ENCODE peak calls at places on chromosomes 16 and 17, in ten cellular contexts. P, B, M, O, J, G, E, A, D and L are unnamed samples.

GRCh38 chr17:41869426-41869825 is 4.2 kb upstream of the KLHL11 start:
- DNase-seq in P (no peak), B (no peak), M (no peak), O (no peak), J (no peak), G (no peak), E (no peak), A (no peak), D (no peak), L (no peak)

GRCh38 chr17:77320046-77320445 is 179.3 kb downstream of the SEC14L1 start:
- DNase-seq in P (no peak), B (no peak), M (peak; percentile 36), O (no peak), J (no peak), G (peak; percentile 56), E (no peak), A (no peak), D (no peak), L (no peak)

GRCh38 chr16:58026705-58027340 is 1.3 kb downstream of the MMP15 start:
- DNase-seq in P (peak; percentile 66), B (no peak), M (no peak), O (no peak), J (peak; percentile 26), G (no peak), E (no peak), A (peak; percentile 57), D (no peak), L (no peak)

GRCh38 chr17:74558882-74559519 is 8.3 kb downstream of the CD300H start:
- DNase-seq in P (no peak), B (no peak), M (no peak), O (no peak), J (no peak), G (no peak), E (no peak), A (no peak), D (no peak), L (no peak)

GRCh38 chr16:87744750-87745514 is 20.9 kb downstream of the KLHDC4 start:
- DNase-seq in P (no peak), B (no peak), M (no peak), O (no peak), J (no peak), G (no peak), E (no peak), A (no peak), D (no peak), L (no peak)

GRCh38 chr17:30218689-30219266 is 16.7 kb downstream of the SLC6A4 start:
- DNase-seq in P (no peak), B (no peak), M (no peak), O (no peak), J (no peak), G (no peak), E (no peak), A (no peak), D (peak; percentile 52), L (no peak)

GRCh38 chr17:46889519-46889918 is 33.4 kb upstream of the GOSR2 start:
- DNase-seq in P (no peak), B (no peak), M (no peak), O (no peak), J (no peak), G (no peak), E (no peak), A (no peak), D (no peak), L (no peak)

GRCh38 chr17:8846768-8847211 is 20.7 kb downstream of the PIK3R6 start:
- DNase-seq in P (peak; percentile 55), B (peak; percentile 64), M (peak; percentile 52), O (no peak), J (no peak), G (no peak), E (no peak), A (peak; percentile 34), D (peak; percentile 92), L (no peak)

GRCh38 chr16:67241008-67241900 is 6.0 kb downstream of the FHOD1 start:
- DNase-seq in P (no peak), B (peak; percentile 79), M (peak; percentile 77), O (peak; percentile 90), J (peak; percentile 76), G (peak; percentile 85), E (no peak), A (peak; percentile 80), D (peak; percentile 84), L (no peak)

GRCh38 chr17:31448467-31449077 is 57.1 kb downstream of the RAB11FIP4 start:
- DNase-seq in P (no peak), B (no peak), M (peak; percentile 31), O (peak; percentile 41), J (no peak), G (no peak), E (no peak), A (no peak), D (peak; percentile 29), L (no peak)

GRCh38 chr16:5928476-5929055 is 831.0 kb upstream of the EEF2KMT start:
- DNase-seq in P (peak; percentile 54), B (no peak), M (no peak), O (no peak), J (no peak), G (no peak), E (no peak), A (no peak), D (no peak), L (no peak)

GRCh38 chr16:88921603-88921995 is 55.1 kb upstream of the PABPN1L start:
- DNase-seq in P (no peak), B (no peak), M (no peak), O (no peak), J (no peak), G (no peak), E (no peak), A (no peak), D (no peak), L (no peak)

GRCh38 chr17:38970128-38970527 is 2.9 kb upstream of the FBXO47 start:
- DNase-seq in P (no peak), B (no peak), M (no peak), O (no peak), J (no peak), G (no peak), E (no peak), A (no peak), D (peak; percentile 36), L (no peak)

GRCh38 chr16:17365591-17366298 is 105.0 kb downstream of the XYLT1 start:
- DNase-seq in P (no peak), B (no peak), M (peak; percentile 61), O (no peak), J (no peak), G (no peak), E (no peak), A (no peak), D (no peak), L (no peak)

GRCh38 chr16:87575027-87575804 is 27.1 kb upstream of the JPH3 start:
- DNase-seq in P (peak; percentile 66), B (no peak), M (no peak), O (no peak), J (peak; percentile 38), G (no peak), E (no peak), A (no peak), D (peak; percentile 85), L (no peak)

GRCh38 chr16:76345093-76345735 is 68.0 kb downstream of the CNTNAP4 start:
- DNase-seq in P (no peak), B (no peak), M (peak; percentile 15), O (no peak), J (no peak), G (peak; percentile 41), E (no peak), A (peak; percentile 33), D (peak; percentile 59), L (no peak)

GRCh38 chr17:178292-179065 is 3.0 kb downstream of the DOC2B start:
- DNase-seq in P (no peak), B (no peak), M (no peak), O (no peak), J (no peak), G (peak; percentile 0), E (no peak), A (no peak), D (no peak), L (no peak)

GRCh38 chr17:65677932-65678331 is 116.5 kb upstream of the AXIN2 start:
- DNase-seq in P (no peak), B (peak; percentile 40), M (peak; percentile 37), O (no peak), J (no peak), G (no peak), E (no peak), A (no peak), D (no peak), L (no peak)

GRCh38 chr17:10120113-10120485 is 78.3 kb downstream of the GAS7 start:
- DNase-seq in P (no peak), B (no peak), M (no peak), O (no peak), J (no peak), G (no peak), E (no peak), A (no peak), D (no peak), L (no peak)
- H3K27ac ChIP-seq in P (no peak overlapping the region), B (no peak overlapping the region), M (no peak overlapping the region), O (no peak overlapping the region), J (no peak overlapping the region), G (no peak overlapping the region), E (no peak overlapping the region), A (peak overlapping the region; percentile 67), D (peak overlapping the region; percentile 79), L (no peak overlapping the region)

DNA sequence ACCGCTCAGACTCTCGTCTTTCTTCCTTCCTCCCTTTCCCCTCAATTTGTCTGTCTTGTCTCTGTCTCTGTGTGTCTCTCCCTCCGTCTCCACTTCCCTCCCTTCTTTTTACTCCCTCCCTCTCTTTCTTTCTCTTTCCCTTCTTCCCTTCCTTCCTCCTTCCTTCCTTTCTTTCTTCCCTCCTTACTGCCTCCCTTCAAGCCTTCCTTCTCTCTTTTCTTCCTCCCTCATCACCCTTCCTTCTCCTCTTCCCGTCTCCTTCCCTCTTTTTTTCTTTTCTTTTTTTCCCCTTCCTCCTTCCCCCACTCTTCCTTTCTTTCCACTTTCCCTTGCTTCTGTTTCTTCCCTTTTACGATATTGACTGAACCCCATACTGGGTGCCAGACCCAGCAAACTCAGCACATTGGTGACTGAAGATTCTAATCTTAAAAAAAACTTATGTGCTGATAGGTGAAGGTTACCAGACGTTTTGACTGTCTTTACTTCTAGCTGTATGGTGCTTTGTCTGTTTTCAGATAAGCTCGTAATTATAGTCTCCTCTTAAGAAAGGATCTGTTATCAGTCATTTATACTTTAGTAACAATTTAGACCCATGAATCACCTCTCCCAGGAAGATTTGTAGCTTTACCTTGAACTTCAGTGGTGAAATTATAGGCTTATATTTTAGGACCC is 481 bp upstream of the BRD7 start:
- DNase-seq in P (no peak), B (no peak), M (no peak), O (no peak), J (no peak), G (no peak), E (no peak), A (no peak), D (peak; percentile 50), L (peak; percentile 20)
- H3K4me3 ChIP-seq in P (no peak overlapping the region), B (peak overlapping the region; percentile 43), M (peak overlapping the region; percentile 32), O (peak overlapping the region; percentile 41), J (peak overlapping the region; percentile 100), G (peak overlapping the region; percentile 62), E (peak overlapping the region; percentile 39), A (peak overlapping the region; percentile 40), D (no peak overlapping the region), L (peak overlapping the region; percentile 53)

GRCh38 chr16:75260856-75261589 is 9.6 kb upstream of the BCAR1 start:
- DNase-seq in P (no peak), B (no peak), M (no peak), O (no peak), J (no peak), G (no peak), E (no peak), A (no peak), D (no peak), L (no peak)
- H3K27ac ChIP-seq in P (no peak overlapping the region), B (no peak overlapping the region), M (no peak overlapping the region), O (no peak overlapping the region), J (no peak overlapping the region), G (peak overlapping the region; percentile 99), E (no peak overlapping the region), A (peak overlapping the region; percentile 38), D (no peak overlapping the region), L (no peak overlapping the region)

GRCh38 chr16:56866955-56867830 is 2.2 kb downstream of the SLC12A3 start:
- DNase-seq in P (peak; percentile 75), B (peak; percentile 50), M (peak; percentile 34), O (peak; percentile 23), J (peak; percentile 66), G (no peak), E (no peak), A (no peak), D (peak; percentile 60), L (no peak)
- H3K4me3 ChIP-seq in P (no peak overlapping the region), B (no peak overlapping the region), M (no peak overlapping the region), O (no peak overlapping the region), J (no peak overlapping the region), G (no peak overlapping the region), E (no peak overlapping the region), A (no peak overlapping the region), D (no peak overlapping the region), L (no peak overlapping the region)